ENCODE peak calls at places on chromosomes 5 and 9, in four cellular contexts. B is endothelial cell of umbilical vein, H is lower lobe of right lung, X is IMR-90. N is an unnamed sample. For H3K9me3, the result is how much of the 10 kb centered on the place peaks cover.

GRCh38 chr9:112894699-112895098 is 4.0 kb upstream of the SLC46A2 start:
- DNase-seq in B (no peak), H (no peak), X (no peak), N (no peak)

GRCh38 chr5:167827766-167828165 is 463.7 kb upstream of the WWC1 start:
- DNase-seq in B (no peak), H (no peak), X (no peak), N (no peak)

GRCh38 chr9:34190996-34191892 is 12.4 kb downstream of the UBAP1 start:
- DNase-seq in B (peak), H (no peak), X (peak), N (no peak)

GRCh38 chr5:139795074-139796001 is at the start of gene PSD2:
- DNase-seq in B (no peak), H (no peak), X (no peak), N (no peak)

GRCh38 chr9:121206516-121207370 is 5.1 kb upstream of the RAB14 start:
- DNase-seq in B (no peak), H (no peak), X (peak), N (no peak)

GRCh38 chr5:146049704-146050026 is 55.7 kb downstream of the PLAC8L1 start:
- DNase-seq in B (no peak), H (no peak), X (no peak), N (no peak)

GRCh38 chr5:106393276-106393675 is 1277.5 kb downstream of the EFNA5 start:
- DNase-seq in B (no peak), H (no peak), X (no peak), N (no peak)

GRCh38 chr5:100797863-100798262 is 105.2 kb downstream of the ST8SIA4 start:
- DNase-seq in B (peak), H (no peak), X (peak), N (no peak)

GRCh38 chr5:86766103-86766502 is 148.4 kb downstream of the COX7C start:
- DNase-seq in B (no peak), H (no peak), X (no peak), N (no peak)

GRCh38 chr5:150246835-150247234 is 42.7 kb downstream of the CAMK2A start:
- DNase-seq in B (no peak), H (no peak), X (no peak), N (no peak)

GRCh38 chr9:80509358-80509757 is 937.6 kb downstream of the TLE4 start:
- DNase-seq in B (no peak), H (no peak), X (no peak), N (no peak)

GRCh38 chr5:95817430-95817829 is 5.1 kb downstream of the GLRX start:
- DNase-seq in B (no peak), H (no peak), X (peak), N (no peak)

GRCh38 chr5:136276946-136277345 is 84.0 kb upstream of the SMIM32 start:
- DNase-seq in B (no peak), H (no peak), X (no peak), N (no peak)

GRCh38 chr9:73213300-73213699 is 61.6 kb downstream of the ANXA1 start:
- DNase-seq in B (no peak), H (no peak), X (no peak), N (no peak)

GRCh38 chr9:81225586-81225985 is 463.8 kb downstream of the TLE1 start:
- DNase-seq in B (no peak), H (no peak), X (no peak), N (no peak)

GRCh38 chr9:37062331-37062730 is 28.3 kb upstream of the PAX5 start:
- DNase-seq in B (no peak), H (no peak), X (no peak), N (no peak)

GRCh38 chr9:37324691-37325490 is 97.6 kb upstream of the GRHPR start:
- DNase-seq in B (no peak), H (no peak), X (no peak), N (no peak)

GRCh38 chr5:13581132-13581531 is 363.4 kb downstream of the DNAH5 start:
- DNase-seq in B (no peak), H (no peak), X (no peak), N (no peak)

GRCh38 chr5:144187699-144188294 is 17.1 kb downstream of the KCTD16 start:
- DNase-seq in B (peak), H (peak), X (peak), N (peak)

GRCh38 chr5:68478306-68479091 is 262.9 kb downstream of the PIK3R1 start:
- DNase-seq in B (no peak), H (no peak), X (peak), N (no peak)

GRCh38 chr9:684950-685340 is 156.6 kb upstream of the DMRT1 start:
- DNase-seq in B (peak), H (no peak), X (peak), N (no peak)

GRCh38 chr9:128124873-128125574 is 2.5 kb downstream of the PTGES2 start:
- DNase-seq in B (peak), H (peak), X (peak), N (peak)

GRCh38 chr9:81125446-81126092 is 563.8 kb downstream of the TLE1 start:
- DNase-seq in B (no peak), H (no peak), X (peak), N (no peak)

GRCh38 chr9:90881648-90882047 is 80.0 kb downstream of the SYK start:
- DNase-seq in B (no peak), H (no peak), X (no peak), N (no peak)

GRCh38 chr5:1542755-1543154 is 19.0 kb upstream of the LPCAT1 start:
- DNase-seq in B (peak), H (peak), X (no peak), N (peak)

GRCh38 chr9:31908891-31909480 is 475.5 kb upstream of the ACO1 start:
- DNase-seq in B (no peak), H (no peak), X (no peak), N (no peak)

GRCh38 chr5:55897905-55898304 is 46.7 kb downstream of the IL31RA start:
- DNase-seq in B (no peak), H (no peak), X (peak), N (no peak)

GRCh38 chr5:6659941-6660684 is 26.9 kb downstream of the SRD5A1 start:
- DNase-seq in B (no peak), H (no peak), X (no peak), N (no peak)

DNA sequence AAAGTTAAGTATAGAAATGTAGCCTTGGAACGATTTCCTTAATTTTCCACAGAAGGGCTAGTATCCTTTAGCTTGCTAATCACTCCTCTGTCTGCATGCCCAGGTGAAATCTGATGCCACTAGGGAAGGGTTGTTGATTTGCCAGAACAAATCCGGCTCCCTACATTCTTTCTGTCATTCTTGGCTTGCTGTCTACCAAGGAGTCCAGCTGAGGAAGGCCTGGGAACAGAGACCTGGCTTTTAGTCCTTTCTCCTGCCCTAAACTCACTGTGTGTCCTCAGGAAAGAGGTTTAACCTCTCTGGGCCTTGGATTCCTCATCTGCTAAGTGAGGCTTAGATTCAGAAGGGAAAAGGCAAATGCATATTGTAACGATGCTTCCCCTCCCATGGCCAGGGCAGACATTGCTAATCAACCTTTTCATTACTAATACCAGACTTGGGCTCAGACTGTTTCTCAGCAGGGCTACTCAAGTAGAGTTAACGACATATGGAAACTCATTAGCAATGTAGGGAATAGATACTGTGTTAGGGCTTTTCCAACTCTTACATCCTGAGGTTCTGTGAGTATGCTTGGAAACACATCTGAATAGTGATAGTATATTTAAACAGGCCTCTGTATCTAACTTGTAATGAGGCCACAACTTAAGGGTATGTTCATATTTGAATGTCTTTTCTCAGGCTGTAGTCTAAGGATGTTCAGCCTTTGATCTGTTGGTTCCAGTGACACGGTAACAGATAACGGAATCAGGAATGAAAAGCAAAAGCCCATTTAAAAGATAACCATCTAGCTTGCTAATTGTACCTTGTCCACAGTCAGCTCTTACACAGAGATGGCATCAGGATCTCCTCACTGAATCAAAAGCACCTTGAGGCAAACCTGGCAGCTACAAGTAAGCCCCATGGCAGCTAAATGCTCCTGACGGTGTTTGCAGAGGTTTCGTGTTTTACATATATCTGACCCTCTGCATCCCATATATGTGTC is 4.1 kb downstream of the GALNT10 start:
- DNase-seq in B (peak), H (no peak), X (peak), N (no peak)
- H3K4me3 ChIP-seq in B (no peak), H (no peak), X (no peak), N (no peak)

DNA sequence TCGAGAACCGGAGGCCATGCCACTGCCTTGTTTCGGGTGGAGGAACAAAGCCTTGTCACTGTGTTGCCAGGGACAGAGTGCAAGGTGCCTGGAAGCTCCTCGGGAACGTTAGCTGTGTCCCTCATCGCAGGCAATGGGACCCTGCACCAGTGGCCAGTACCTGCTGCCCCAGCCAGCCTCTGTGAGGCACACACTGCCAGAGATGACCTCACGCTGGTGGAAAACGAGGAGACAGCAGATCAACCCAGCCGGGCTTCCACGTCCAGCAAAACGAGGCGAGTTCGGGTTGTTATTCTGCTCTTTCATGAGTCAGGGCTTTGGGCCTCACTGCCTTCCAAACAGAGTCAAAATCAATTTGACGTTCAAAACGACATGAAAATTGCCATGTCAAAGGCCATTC is 104.1 kb downstream of the ADAMTS2 start:
- DNase-seq in B (no peak), H (peak), X (no peak), N (peak)
- H3K9me3 ChIP-seq in B (under half), H (under half), X (under half), N (under half)

DNA sequence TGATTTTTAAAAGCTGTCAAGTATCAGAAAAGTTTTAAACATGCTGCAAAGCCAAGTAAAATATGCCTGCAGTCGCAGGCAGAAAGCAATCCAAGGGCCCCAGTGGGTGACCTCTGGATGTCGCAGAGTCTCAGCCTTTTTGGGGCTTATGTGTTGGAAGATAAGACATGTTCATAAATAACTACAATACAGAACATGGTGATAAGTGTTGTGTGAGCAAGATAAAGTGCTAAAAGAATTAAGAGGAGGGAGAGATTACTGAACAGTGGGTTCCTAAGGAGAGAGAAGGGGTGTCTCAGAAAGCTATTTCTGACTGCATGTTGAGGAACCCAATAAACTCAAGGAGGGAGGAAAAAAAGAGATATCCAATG is 78.9 kb upstream of the ADRB2 start:
- DNase-seq in B (no peak), H (no peak), X (no peak), N (no peak)
- H3K4me3 ChIP-seq in B (no peak), H (no peak), X (no peak), N (no peak)

GRCh38 chr5:126806-127205 is 34.8 kb downstream of the PLEKHG4B start:
- DNase-seq in B (no peak), H (no peak), X (no peak), N (no peak)

GRCh38 chr5:129820-130219 is 37.9 kb downstream of the PLEKHG4B start:
- DNase-seq in B (no peak), H (no peak), X (peak), N (no peak)

GRCh38 chr5:129148-129547 is 37.2 kb downstream of the PLEKHG4B start:
- DNase-seq in B (no peak), H (no peak), X (no peak), N (no peak)

GRCh38 chr5:128446-128845 is 36.5 kb downstream of the PLEKHG4B start:
- DNase-seq in B (no peak), H (no peak), X (no peak), N (no peak)

GRCh38 chr5:125815-126214 is 33.8 kb downstream of the PLEKHG4B start:
- DNase-seq in B (no peak), H (no peak), X (no peak), N (no peak)
- H3K9me3 ChIP-seq in B (under half), H (under half), X (under half), N (under half)

GRCh38 chr9:129319938-129320481 is 141.9 kb upstream of the IER5L start:
- DNase-seq in B (no peak), H (no peak), X (no peak), N (no peak)

GRCh38 chr9:129322022-129322621 is 144.1 kb upstream of the IER5L start:
- DNase-seq in B (no peak), H (no peak), X (no peak), N (peak)

GRCh38 chr9:129322641-129323375 is 144.7 kb upstream of the IER5L start:
- DNase-seq in B (no peak), H (no peak), X (no peak), N (peak)

GRCh38 chr9:129320575-129321311 is 142.7 kb upstream of the IER5L start:
- DNase-seq in B (peak), H (peak), X (peak), N (no peak)

GRCh38 chr9:129321511-129322021 is 143.5 kb upstream of the IER5L start:
- DNase-seq in B (no peak), H (no peak), X (no peak), N (no peak)
- H3K4me3 ChIP-seq in B (no peak), H (peak), X (no peak), N (no peak)

GRCh38 chr5:178984145-178985072 is 10.7 kb downstream of the GRM6 start:
- DNase-seq in B (no peak), H (no peak), X (no peak), N (peak)
- H3K9me3 ChIP-seq in B (under half), H (half or more), X (half or more), N (under half)

GRCh38 chr5:27474054-27474323 is 435.6 kb upstream of the CDH9 start:
- DNase-seq in B (no peak), H (no peak), X (no peak), N (no peak)

GRCh38 chr5:27474395-27474794 is 436.0 kb upstream of the CDH9 start:
- DNase-seq in B (no peak), H (no peak), X (no peak), N (no peak)

GRCh38 chr5:27473300-27474053 is 435.1 kb upstream of the CDH9 start:
- DNase-seq in B (no peak), H (no peak), X (no peak), N (no peak)

GRCh38 chr5:27476356-27476988 is 438.1 kb upstream of the CDH9 start:
- DNase-seq in B (no peak), H (no peak), X (no peak), N (no peak)

DNA sequence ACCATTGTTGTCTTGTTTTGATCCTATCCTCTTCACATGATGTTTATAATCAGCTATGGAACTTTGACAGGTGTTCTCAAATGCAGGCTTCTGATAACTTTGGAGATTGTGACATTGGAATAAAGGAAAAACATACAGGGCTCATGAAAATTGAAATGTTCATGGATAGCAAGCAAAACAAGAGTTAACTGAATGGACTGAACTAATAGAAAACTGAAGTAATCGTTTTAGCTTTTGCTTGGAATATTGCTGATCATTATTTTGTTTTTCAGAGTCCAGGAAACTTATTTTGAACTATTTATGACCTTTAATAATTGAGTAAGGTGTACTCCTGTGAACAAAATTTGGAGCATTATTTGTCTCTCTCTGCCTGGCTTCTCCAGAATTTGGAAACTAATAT is 436.7 kb upstream of the CDH9 start:
- DNase-seq in B (no peak), H (no peak), X (no peak), N (no peak)
- H3K4me3 ChIP-seq in B (no peak), H (no peak), X (no peak), N (no peak)

GRCh38 chr5:178711572-178711971 is 18.9 kb downstream of the ZNF354A start:
- DNase-seq in B (no peak), H (no peak), X (no peak), N (no peak)
- H3K9me3 ChIP-seq in B (under half), H (half or more), X (half or more), N (half or more)

N was measured in RWPE2.